ENCODE peak calls at places on chromosomes 7 and 10, in four cellular contexts. F is CD8-positive, alpha-beta T cell; W is IMR-90; B is GM06990. X is an unnamed sample.

GRCh38 chr7:27647052-27647451 is 15.6 kb downstream of the HIBADH start:
- DNase-seq in W (peak), B (no peak), F (no peak), X (no peak)

GRCh38 chr10:109987413-109987812 is 20.4 kb upstream of the ADD3 start:
- DNase-seq in F (no peak), B (no peak), W (peak), X (no peak)

GRCh38 chr7:455110-455928 is 64.3 kb downstream of the PDGFA start:
- DNase-seq in W (no peak), F (no peak), B (no peak), X (peak)

GRCh38 chr10:3273966-3274365 is 101.4 kb upstream of the PITRM1 start:
- DNase-seq in W (no peak), F (no peak), B (no peak), X (no peak)

GRCh38 chr10:47158116-47159071 is 141.6 kb upstream of the GDF10 start:
- DNase-seq in W (no peak), F (no peak), B (no peak), X (no peak)

GRCh38 chr7:70659263-70659662 is 472.7 kb upstream of the GALNT17 start:
- DNase-seq in W (no peak), B (no peak), F (no peak), X (no peak)

GRCh38 chr7:46432666-46433065 is 511.6 kb upstream of the IGFBP3 start:
- DNase-seq in F (no peak), B (no peak), W (peak), X (no peak)

GRCh38 chr7:17301491-17302101 is 3.1 kb downstream of the AHR start:
- DNase-seq in F (peak), B (peak), W (peak), X (peak)

GRCh38 chr10:33122014-33122788 is 164.2 kb upstream of the ITGB1 start:
- DNase-seq in B (no peak), W (peak), F (no peak), X (peak)

GRCh38 chr7:110418651-110419270 is 672.2 kb upstream of the LRRN3 start:
- DNase-seq in W (no peak), B (no peak), F (no peak), X (no peak)

GRCh38 chr7:155802906-155803417 is 9.3 kb downstream of the SHH start:
- DNase-seq in W (no peak), B (no peak), F (no peak), X (no peak)

GRCh38 chr7:26200113-26200443 is 468 bp downstream of the HNRNPA2B1 start:
- DNase-seq in B (no peak), F (peak), W (no peak), X (peak)

GRCh38 chr7:140206963-140207362 is 30.2 kb upstream of the KDM7A start:
- DNase-seq in F (no peak), W (no peak), B (no peak), X (no peak)

GRCh38 chr7:29282819-29283414 is 88.3 kb downstream of the CHN2 start:
- DNase-seq in F (no peak), B (no peak), W (no peak), X (no peak)

GRCh38 chr10:71531485-71532446 is 135.0 kb downstream of the CDH23 start:
- DNase-seq in B (no peak), W (no peak), F (no peak), X (no peak)

GRCh38 chr7:141201145-141201885 is 127.5 kb downstream of the TMEM178B start:
- DNase-seq in W (no peak), F (no peak), B (no peak), X (no peak)

DNA sequence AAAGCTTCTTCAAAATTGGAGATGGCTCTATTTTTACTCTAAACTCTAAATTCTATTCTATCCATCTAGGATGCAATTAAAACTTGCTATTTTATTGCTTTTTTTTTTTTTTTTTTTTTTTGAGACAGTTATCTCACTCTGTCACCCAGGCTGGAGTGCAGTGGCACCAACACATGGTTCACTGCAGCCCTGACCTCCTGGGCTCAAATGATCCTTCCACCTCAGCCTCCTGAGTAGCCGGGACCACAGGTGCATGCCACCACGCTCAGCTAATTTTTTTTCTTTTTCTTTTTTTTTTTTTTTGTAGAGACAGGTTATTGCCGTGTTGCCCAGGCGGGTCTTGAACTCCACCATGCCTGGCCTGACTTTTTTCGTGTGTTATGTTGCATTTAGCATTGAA is 41.2 kb downstream of the DNAJC1 start:
- DNase-seq in B (no peak), W (no peak), F (no peak), X (no peak)
- TF ChIP-seq CTCF in B (no peak), W (no peak), F (no peak), X (no peak)

DNA sequence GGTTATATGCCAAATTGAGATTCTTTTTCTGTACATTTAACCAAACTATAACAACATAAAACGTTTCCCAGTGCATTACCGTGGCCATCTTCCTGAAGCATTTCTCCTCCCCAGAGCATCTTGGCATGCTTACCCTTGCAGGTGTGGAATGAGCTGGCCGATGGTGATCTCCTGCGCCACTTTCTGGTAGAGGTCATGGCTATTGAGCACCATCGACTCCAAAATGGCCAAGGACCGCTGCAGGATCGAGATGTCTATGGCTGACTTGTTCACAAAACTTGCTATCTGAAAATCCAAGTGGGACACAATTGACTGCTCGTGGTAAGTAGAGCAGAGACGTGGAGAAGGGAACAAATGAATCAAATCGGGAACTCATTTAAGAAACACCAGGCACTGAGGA is 223.9 kb downstream of the ELMO1 start:
- DNase-seq in F (no peak), W (no peak), B (no peak), X (no peak)
- H3K4me3 ChIP-seq in F (no peak), W (no peak), B (no peak), X (no peak)

GRCh38 chr10:6275022-6275997 is 72.6 kb downstream of the PFKFB3 start:
- DNase-seq in B (peak), W (peak), F (peak), X (peak)
- TF ChIP-seq CTCF in B (peak), W (no peak), F (no peak), X (no peak)

DNA sequence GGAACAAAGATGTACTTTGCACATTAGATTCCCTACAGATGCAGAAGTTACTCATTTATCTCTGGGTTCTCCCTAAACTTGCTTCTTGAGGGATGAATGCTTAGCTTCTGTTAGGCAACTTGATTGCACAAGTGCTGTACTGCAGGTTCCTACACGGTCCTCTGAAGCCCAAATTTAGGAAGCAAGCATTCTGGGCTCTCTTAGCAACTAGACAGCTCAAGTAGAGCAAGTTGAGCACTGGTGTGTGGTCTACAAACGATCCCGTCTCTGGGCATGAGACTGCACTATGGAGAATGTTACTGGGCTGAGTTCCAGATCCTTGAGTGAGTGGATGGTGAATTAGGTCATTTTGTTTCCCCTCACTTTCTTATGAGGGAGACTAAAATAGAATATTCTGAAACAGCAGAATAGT is 14.3 kb downstream of the SEMA3D start:
- DNase-seq in W (peak), B (no peak), F (no peak), X (no peak)
- H3K4me3 ChIP-seq in W (no peak), B (no peak), F (no peak), X (no peak)

GRCh38 chr7:151432658-151433521 is 7.1 kb downstream of the CRYGN start:
- DNase-seq in W (no peak), F (peak), B (peak), X (no peak)
- TF ChIP-seq CTCF in W (no peak), F (peak), B (peak), X (no peak)

GRCh38 chr10:22932626-22933370 is 4.9 kb downstream of the ARMC3 start:
- DNase-seq in W (no peak), B (no peak), F (no peak), X (no peak)

GRCh38 chr10:22931948-22932347 is 4.1 kb downstream of the ARMC3 start:
- DNase-seq in B (no peak), W (peak), F (no peak), X (no peak)

GRCh38 chr10:22927661-22928403 is at the start of gene ARMC3:
- DNase-seq in W (no peak), B (peak), F (peak), X (peak)

GRCh38 chr10:22925088-22925487 is 2.8 kb upstream of the ARMC3 start:
- DNase-seq in B (no peak), F (no peak), W (no peak), X (no peak)

GRCh38 chr10:22927163-22927562 is 690 bp upstream of the ARMC3 start:
- DNase-seq in B (no peak), F (no peak), W (no peak), X (no peak)
- H3K4me3 ChIP-seq in B (no peak), F (peak), W (no peak), X (no peak)

DNA sequence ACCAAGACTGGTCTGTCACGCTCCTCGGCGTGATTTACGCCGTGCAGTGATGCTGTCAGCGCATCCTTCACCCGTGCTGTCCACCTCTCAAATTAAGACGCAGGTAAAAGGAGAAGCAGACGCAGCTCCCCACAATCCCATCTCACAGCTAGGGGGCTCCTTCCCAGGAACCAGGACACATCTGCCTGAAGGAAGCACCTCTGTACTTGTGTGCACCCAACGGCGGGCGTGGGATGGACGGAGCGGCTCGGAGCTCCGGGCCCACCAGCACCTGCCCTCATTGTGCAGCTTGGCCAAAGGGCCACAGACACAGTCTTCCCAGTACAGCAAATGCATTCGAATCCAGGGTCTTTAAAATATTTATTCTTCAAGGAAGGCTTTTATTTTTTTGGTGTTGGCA is 55.3 kb downstream of the STK32C start:
- DNase-seq in B (no peak), W (no peak), F (no peak), X (no peak)
- TF ChIP-seq CTCF in B (peak), W (no peak), F (no peak), X (no peak)

GRCh38 chr10:31030216-31030615 is 1.4 kb downstream of the ZNF438 start:
- DNase-seq in W (peak), B (no peak), F (no peak), X (no peak)

GRCh38 chr10:31032515-31033132 is 959 bp upstream of the ZNF438 start:
- DNase-seq in B (no peak), F (no peak), W (no peak), X (no peak)

GRCh38 chr10:31031666-31032514 is at the start of gene ZNF438:
- DNase-seq in F (peak), W (peak), B (peak), X (peak)

GRCh38 chr10:31031205-31031665 is 430 bp downstream of the ZNF438 start:
- DNase-seq in F (no peak), W (no peak), B (no peak), X (no peak)

DNA sequence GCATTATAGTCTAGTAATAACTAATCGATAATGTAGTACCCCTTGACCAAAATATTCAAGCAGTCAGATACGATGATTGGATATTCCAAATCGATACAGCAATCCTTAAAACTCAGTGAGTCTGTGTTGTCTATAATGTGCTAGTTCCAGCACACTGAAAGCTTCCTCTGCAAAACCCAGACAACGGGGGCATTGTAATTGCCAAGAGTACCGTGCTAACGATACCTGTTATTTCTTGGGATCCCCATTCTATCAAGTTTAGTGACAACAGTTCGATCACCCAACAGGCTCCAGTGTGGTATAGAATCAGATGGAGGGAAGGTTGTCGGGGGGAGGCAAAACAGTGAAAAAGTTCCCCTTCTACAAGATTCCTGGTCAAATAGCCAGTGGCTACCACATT is 865 bp downstream of the ZNF438 start:
- DNase-seq in F (no peak), W (no peak), B (no peak), X (no peak)
- H3K4me3 ChIP-seq in F (no peak), W (peak), B (peak), X (peak)

GRCh38 chr10:13276749-13277394 is 23.0 kb downstream of the PHYH start:
- DNase-seq in B (no peak), W (peak), F (no peak), X (no peak)
- TF ChIP-seq CTCF in B (no peak), W (peak), F (no peak), X (no peak)

X was measured in prostate gland.